ENCODE peak calls at places on chromosome 12, in ten cellular contexts. N, I, G, H, Z, K, X, S, T and E are unnamed samples.

GRCh38 chr12:8697476-8698131 is at the start of gene RIMKLB:
- DNase-seq in T (peak; percentile 69), G (peak; percentile 69), I (peak; percentile 88), X (peak; percentile 82), K (no peak), S (peak; percentile 93), N (no peak), H (peak; percentile 82), Z (peak; percentile 74), E (no peak)

GRCh38 chr12:51183816-51184215 is 10.9 kb upstream of the TFCP2 start:
- DNase-seq in Z (no peak), H (peak; percentile 73), X (peak; percentile 13), T (no peak), K (no peak), G (peak; percentile 92), N (no peak), I (no peak), S (no peak), E (peak; percentile 79)

GRCh38 chr12:115375188-115375991 is 691.4 kb upstream of the TBX3 start:
- DNase-seq in I (peak; percentile 48), N (no peak), H (peak; percentile 67), X (peak; percentile 82), T (no peak), K (peak; percentile 37), Z (no peak), G (no peak), S (peak; percentile 57), E (no peak)

GRCh38 chr12:64010069-64010686 is 165.7 kb downstream of the SRGAP1 start:
- DNase-seq in K (no peak), T (no peak), Z (no peak), X (peak; percentile 83), H (peak; percentile 45), S (no peak), I (peak; percentile 42), N (no peak), G (no peak), E (no peak)

GRCh38 chr12:118061011-118061875 is at the start of gene WSB2:
- DNase-seq in X (peak; percentile 69), K (no peak), I (peak; percentile 49), T (peak; percentile 64), G (peak; percentile 62), S (peak; percentile 86), Z (peak; percentile 76), H (peak; percentile 65), N (no peak), E (no peak)

GRCh38 chr12:109770104-109770860 is 56.7 kb downstream of the FAM222A start:
- DNase-seq in I (no peak), G (no peak), Z (no peak), T (no peak), H (no peak), N (no peak), X (no peak), S (peak; percentile 46), K (no peak), E (no peak)

GRCh38 chr12:51911788-51912711 is 4.7 kb downstream of the ACVRL1 start:
- DNase-seq in K (no peak), H (peak; percentile 56), G (peak; percentile 56), I (no peak), Z (peak; percentile 56), N (no peak), T (no peak), S (peak; percentile 70), X (no peak), E (no peak)

GRCh38 chr12:27818421-27818918 is 38.4 kb upstream of the MANSC4 start:
- DNase-seq in S (no peak), X (no peak), G (no peak), N (no peak), H (no peak), K (no peak), I (no peak), T (no peak), Z (no peak), E (no peak)

GRCh38 chr12:114741940-114742339 is 58.0 kb upstream of the TBX3 start:
- DNase-seq in T (no peak), N (no peak), K (no peak), S (no peak), X (no peak), H (no peak), Z (no peak), I (no peak), G (no peak), E (no peak)

GRCh38 chr12:130382818-130383217 is 45.1 kb downstream of the PIWIL1 start:
- DNase-seq in H (no peak), X (no peak), S (no peak), G (no peak), Z (no peak), K (no peak), N (no peak), I (no peak), T (no peak), E (no peak)

GRCh38 chr12:130987151-130987931 is 33.6 kb downstream of the ADGRD1 start:
- DNase-seq in G (no peak), T (no peak), S (peak; percentile 44), N (no peak), K (no peak), I (no peak), H (no peak), Z (no peak), X (no peak), E (no peak)

GRCh38 chr12:94032368-94032767 is 116.0 kb upstream of the PLXNC1 start:
- DNase-seq in T (no peak), K (no peak), H (no peak), X (no peak), N (no peak), I (no peak), S (no peak), Z (no peak), G (no peak), E (no peak)

GRCh38 chr12:31478898-31479297 is 112.0 kb downstream of the DENND5B start:
- DNase-seq in K (no peak), H (no peak), N (no peak), G (no peak), I (no peak), S (no peak), Z (no peak), T (no peak), X (no peak), E (no peak)

GRCh38 chr12:1319215-1319614 is 275.2 kb downstream of the FBXL14 start:
- DNase-seq in K (no peak), I (no peak), Z (no peak), S (no peak), N (no peak), G (no peak), T (no peak), H (peak; percentile 54), X (no peak), E (no peak)

DNA sequence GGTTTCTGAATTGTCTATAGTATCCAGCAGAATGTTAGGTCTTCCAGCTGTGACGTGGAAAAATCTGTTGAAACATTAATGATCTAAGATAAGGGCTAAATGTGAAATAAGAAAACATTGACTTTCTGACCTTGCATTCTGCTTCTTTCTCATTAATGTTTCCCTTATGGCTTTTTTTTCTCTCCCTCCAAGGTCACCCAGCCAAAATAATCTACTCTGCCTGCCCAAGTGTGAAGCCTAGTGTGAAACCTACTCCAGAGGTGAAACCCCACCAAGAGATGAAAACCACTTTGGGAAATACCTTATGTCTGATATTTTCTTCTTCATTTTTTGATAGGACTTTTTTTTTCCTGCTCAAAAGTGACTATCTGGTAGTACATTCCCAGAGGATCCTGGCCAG is 108.0 kb downstream of the SSPN start:
- DNase-seq in G (no peak), I (no peak), S (no peak), H (no peak), X (no peak), K (no peak), T (no peak), N (no peak), Z (no peak), E (no peak)
- H3K4me3 ChIP-seq in G (no peak overlapping the region), I (no peak overlapping the region), S (no peak overlapping the region), H (no peak overlapping the region), X (no peak overlapping the region), K (no peak overlapping the region), T (no peak overlapping the region), N (no peak overlapping the region), Z (no peak overlapping the region), E (no peak overlapping the region)

DNA sequence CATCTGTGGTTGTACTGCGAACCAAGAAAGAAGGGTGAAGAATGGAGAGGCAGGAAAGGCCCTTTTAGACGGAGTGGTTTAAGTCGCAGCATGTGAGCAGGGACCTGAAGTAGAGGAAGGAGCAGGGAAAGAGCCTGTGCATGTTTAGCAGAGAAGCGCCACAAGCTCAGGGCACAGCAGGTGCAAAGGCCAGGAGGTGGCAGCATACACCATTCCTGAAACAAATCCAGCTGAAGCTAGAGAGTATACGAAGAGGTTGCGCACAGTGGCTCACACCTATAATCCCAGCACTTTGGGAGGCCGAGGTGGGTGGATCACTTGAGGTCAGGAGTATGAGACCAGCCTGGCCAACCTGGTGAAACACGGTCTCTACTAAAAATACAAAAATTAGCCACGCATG is 49.9 kb downstream of the HELB start:
- DNase-seq in N (no peak), H (peak; percentile 29), Z (no peak), X (no peak), S (peak; percentile 92), I (peak; percentile 42), K (no peak), G (peak; percentile 22), T (no peak), E (no peak)
- TF ChIP-seq CTCF in N (peak; percentile 46), H (peak; percentile 27), Z (no peak), X (peak; percentile 51), S (peak; percentile 81), I (peak; percentile 33), K (peak; percentile 53), G (peak; percentile 42), T (no peak), E (peak; percentile 70)

DNA sequence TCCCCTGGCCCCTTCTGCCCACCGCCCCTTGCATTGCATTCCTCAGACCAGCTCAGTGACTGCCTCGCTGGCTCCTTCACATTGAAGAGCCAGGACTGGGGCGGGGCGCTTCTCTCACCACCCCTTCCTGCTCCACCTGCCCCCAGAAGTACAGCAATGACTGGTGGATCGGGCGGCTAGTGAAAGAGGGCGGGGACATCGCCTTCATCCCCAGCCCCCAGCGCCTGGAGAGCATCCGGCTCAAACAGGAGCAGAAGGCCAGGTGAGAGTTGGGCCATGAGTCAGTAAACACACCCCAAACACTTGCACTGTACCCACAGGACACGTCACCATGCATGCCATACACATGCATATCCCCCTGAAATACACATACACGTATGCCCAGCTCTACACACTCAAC is 5.8 kb downstream of the CACNB3 start:
- DNase-seq in S (peak; percentile 87), X (no peak), I (no peak), N (no peak), T (no peak), G (no peak), H (no peak), Z (peak; percentile 74), K (no peak), E (no peak)
- H3K4me3 ChIP-seq in S (no peak overlapping the region), X (no peak overlapping the region), I (no peak overlapping the region), N (no peak overlapping the region), T (no peak overlapping the region), G (no peak overlapping the region), H (no peak overlapping the region), Z (no peak overlapping the region), K (no peak overlapping the region), E (no peak overlapping the region)

DNA sequence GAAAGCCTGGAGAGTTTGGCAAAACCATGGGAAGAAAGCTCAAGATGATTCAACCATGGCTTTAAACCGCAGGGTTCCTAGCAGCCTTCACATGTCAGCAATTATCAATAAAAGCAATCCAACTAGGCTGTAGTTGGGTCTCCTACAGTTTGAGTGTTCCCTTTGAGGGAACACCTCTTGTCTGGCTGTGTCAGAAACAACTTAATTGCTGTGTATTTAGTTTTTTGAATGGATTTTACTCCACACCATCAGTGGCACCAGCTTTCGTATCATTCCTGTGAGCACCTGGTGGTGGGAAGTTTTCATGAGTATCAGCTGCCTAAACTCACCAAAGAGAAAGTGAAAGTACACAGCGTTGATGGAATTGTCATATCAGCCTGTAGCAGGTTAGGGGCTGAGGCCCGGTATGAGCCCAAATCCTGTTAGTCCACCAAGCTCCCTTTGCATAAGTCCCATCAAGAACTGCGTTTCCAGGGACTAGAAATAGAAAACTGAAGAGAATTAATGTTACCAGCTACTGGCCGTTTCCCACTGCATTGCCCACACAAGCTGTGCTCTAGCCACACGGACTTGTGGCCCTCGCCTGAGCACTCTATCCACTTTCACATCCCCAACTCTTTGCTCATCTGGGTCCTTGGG is 10.9 kb upstream of the IL26 start:
- DNase-seq in T (no peak), X (no peak), N (no peak), Z (no peak), S (no peak), I (no peak), G (no peak), K (no peak), H (no peak), E (no peak)
- TF ChIP-seq CTCF in T (no peak), X (no peak), N (no peak), Z (no peak), S (no peak), I (no peak), G (peak; percentile 2), K (no peak), H (no peak), E (no peak)